ENCODE peak calls at places on chromosomes 13 and 19, in seven cellular contexts. R, C, Q, K, W, N and X are unnamed samples.
A peak's percentile ranks its signal among the peaks of the same experiment; 100 is the strongest.

GRCh38 chr13:67299072-67299635 is 69.0 kb upstream of the PCDH9 start:
- DNase-seq in R (no peak), Q (peak; percentile 18), W (no peak), K (no peak), N (peak; percentile 64), C (peak; percentile 87), X (peak; percentile 88)

GRCh38 chr13:59356607-59357006 is 807.1 kb downstream of the DIAPH3 start:
- DNase-seq in K (no peak), Q (no peak), W (peak; percentile 91), N (no peak), R (no peak), C (peak; percentile 87), X (no peak)

GRCh38 chr13:85497652-85498051 is 301.6 kb downstream of the SLITRK6 start:
- DNase-seq in R (no peak), C (peak; percentile 95), W (no peak), K (no peak), N (peak; percentile 88), Q (peak; percentile 91), X (peak; percentile 82)

GRCh38 chr13:73767191-73767741 is 366.9 kb downstream of the KLF12 start:
- DNase-seq in K (no peak), R (peak; percentile 35), C (no peak), W (no peak), N (no peak), Q (no peak), X (no peak)

GRCh38 chr19:5971714-5972354 is 6.1 kb downstream of the RANBP3 start:
- DNase-seq in N (no peak), C (no peak), R (no peak), W (no peak), K (no peak), Q (no peak), X (no peak)

GRCh38 chr13:62293081-62293480 is 877.4 kb upstream of the PCDH20 start:
- DNase-seq in Q (no peak), C (peak; percentile 0), R (no peak), N (no peak), K (no peak), W (no peak), X (peak; percentile 39)

GRCh38 chr13:91085127-91085526 is 262.4 kb upstream of the MIR17HG start:
- DNase-seq in K (no peak), C (no peak), N (no peak), R (no peak), W (no peak), Q (no peak), X (no peak)

GRCh38 chr13:88217372-88217771 is 546.2 kb downstream of the SLITRK5 start:
- DNase-seq in W (no peak), K (no peak), R (no peak), Q (no peak), C (no peak), N (no peak), X (no peak)

GRCh38 chr13:40563350-40564125 is 102.9 kb downstream of the FOXO1 start:
- DNase-seq in R (no peak), W (no peak), C (peak; percentile 69), K (no peak), N (no peak), Q (no peak), X (no peak)

GRCh38 chr13:80086304-80086721 is 254.6 kb downstream of the SPRY2 start:
- DNase-seq in W (no peak), K (no peak), Q (no peak), C (no peak), N (peak; percentile 77), R (no peak), X (peak; percentile 96)

GRCh38 chr13:65943024-65943423 is 1287.1 kb downstream of the PCDH9 start:
- DNase-seq in C (peak; percentile 78), K (no peak), N (no peak), Q (peak; percentile 8), R (no peak), W (no peak), X (no peak)

GRCh38 chr19:9885077-9885552 is 50.0 kb downstream of the PIN1 start:
- DNase-seq in C (peak; percentile 87), Q (no peak), N (no peak), R (no peak), K (no peak), W (peak; percentile 44), X (no peak)

DNA sequence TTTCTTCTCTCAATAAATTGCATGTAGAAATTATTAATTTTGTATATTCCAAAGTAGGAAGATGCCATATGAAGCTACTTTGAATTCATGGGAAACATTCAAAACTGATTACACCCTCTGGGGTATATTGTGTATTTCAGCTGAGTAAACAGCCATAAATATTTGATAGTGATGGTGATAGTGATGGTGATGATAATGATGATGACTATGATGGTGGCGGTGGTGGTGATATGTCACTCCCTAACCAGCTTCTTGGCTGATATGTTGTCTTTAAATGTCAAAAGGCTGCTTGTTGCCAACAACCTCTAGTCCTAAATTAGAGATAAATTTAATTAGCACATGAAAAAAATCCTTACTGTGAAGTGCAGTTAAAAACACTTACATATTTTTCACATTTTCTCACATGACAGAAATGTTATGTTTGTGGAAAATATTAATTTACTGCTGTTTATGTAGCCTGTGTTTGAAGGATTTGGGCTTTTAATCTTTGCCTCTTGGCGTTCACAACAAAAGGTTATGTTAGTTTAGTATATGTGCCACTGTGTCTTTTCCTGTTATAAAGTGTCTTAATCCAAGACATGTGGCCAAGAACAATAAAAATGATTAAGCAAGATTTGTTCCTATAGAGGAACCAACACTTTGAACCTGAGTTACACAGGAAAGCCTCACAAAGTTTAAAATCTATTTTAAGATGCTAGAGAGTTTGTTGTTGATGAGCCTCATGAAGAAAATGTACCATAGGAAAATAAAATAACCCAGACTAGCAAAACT is 102.2 kb downstream of the LRCH1 start:
- DNase-seq in W (no peak), Q (no peak), C (peak; percentile 61), N (no peak), K (no peak), R (no peak), X (no peak)
- H3K4me3 ChIP-seq in W (no peak overlapping the region), Q (no peak overlapping the region), C (no peak overlapping the region), N (no peak overlapping the region), K (no peak overlapping the region), R (no peak overlapping the region), X (no peak overlapping the region)

GRCh38 chr19:48717059-48717395 is 2.5 kb downstream of the MAMSTR start:
- DNase-seq in W (no peak), R (no peak), C (peak; percentile 46), Q (no peak), K (no peak), N (no peak), X (no peak)

GRCh38 chr19:48713864-48714755 is 5.4 kb downstream of the MAMSTR start:
- DNase-seq in W (peak; percentile 99), K (no peak), N (peak; percentile 100), C (peak; percentile 100), R (peak; percentile 97), Q (peak; percentile 96), X (peak; percentile 97)

GRCh38 chr19:48715276-48715675 is 4.2 kb downstream of the MAMSTR start:
- DNase-seq in C (no peak), K (no peak), R (no peak), Q (no peak), N (no peak), W (peak; percentile 32), X (no peak)

GRCh38 chr19:48714759-48715261 is 4.7 kb downstream of the MAMSTR start:
- DNase-seq in Q (no peak), R (no peak), N (no peak), K (no peak), W (no peak), C (no peak), X (no peak)

DNA sequence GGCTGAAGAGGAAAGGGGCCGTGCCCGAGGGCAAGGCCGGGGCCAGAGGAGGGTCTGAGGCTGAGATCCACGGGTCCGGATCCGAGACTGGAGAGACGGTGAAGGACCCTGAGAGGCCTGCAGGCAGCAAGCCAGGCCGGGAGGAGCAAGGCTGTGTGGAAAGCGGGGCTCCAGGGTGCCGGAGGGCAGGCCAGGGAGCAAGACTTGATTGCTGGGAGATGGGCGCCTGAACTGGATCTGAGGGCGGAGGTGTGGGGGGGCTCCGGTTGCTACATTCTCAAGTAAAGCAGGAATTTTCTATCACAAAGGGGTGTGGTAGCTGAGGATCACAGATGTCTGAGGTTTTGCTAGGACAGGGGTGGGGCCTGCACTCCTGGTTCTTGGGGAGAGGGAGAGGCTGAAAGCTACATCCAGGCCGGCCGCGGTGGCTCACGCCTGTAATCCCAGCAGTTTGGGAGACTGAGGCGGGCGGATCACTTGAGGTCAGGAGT is 3.8 kb downstream of the MAMSTR start:
- DNase-seq in Q (no peak), C (no peak), N (no peak), K (no peak), R (no peak), W (peak; percentile 39), X (no peak)
- H3K4me3 ChIP-seq in Q (no peak overlapping the region), C (peak overlapping the region; percentile 64), N (no peak overlapping the region), K (no peak overlapping the region), R (no peak overlapping the region), W (no peak overlapping the region), X (no peak overlapping the region)

GRCh38 chr13:102100234-102100633 is 301.6 kb downstream of the FGF14 start:
- DNase-seq in R (no peak), K (no peak), W (no peak), Q (no peak), N (no peak), C (no peak), X (no peak)

DNA sequence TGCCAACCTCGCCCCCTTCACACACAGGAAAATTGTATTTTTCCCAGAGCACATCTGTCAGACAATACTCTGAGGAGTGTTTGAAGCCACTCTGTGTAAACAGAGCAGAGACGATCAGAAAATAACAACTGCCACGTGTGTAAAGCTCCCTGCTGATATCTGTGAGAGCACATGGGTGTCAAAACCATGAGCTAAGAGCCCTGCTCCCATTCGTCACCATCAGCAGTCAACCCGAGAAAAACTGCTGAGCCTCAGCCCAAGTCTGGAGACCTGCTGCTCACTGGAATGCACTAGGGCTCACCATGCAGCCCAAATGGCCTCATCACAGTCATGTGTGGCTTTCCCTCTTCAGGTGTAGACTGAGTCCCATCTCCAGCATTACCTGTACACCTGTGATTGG is 304.1 kb downstream of the FGF14 start:
- DNase-seq in C (no peak), Q (no peak), N (no peak), K (no peak), R (no peak), W (no peak), X (no peak)
- H3K4me3 ChIP-seq in C (no peak overlapping the region), Q (no peak overlapping the region), N (no peak overlapping the region), K (no peak overlapping the region), R (no peak overlapping the region), W (no peak overlapping the region), X (no peak overlapping the region)

GRCh38 chr13:29423050-29423449 is 172.4 kb downstream of the SLC7A1 start:
- DNase-seq in W (no peak), Q (no peak), R (no peak), C (no peak), K (no peak), N (no peak), X (no peak)

GRCh38 chr13:29428310-29428991 is 167.0 kb downstream of the SLC7A1 start:
- DNase-seq in C (no peak), N (peak; percentile 58), W (peak; percentile 67), K (no peak), Q (no peak), R (no peak), X (peak; percentile 33)

GRCh38 chr13:29429496-29429895 is 166.0 kb downstream of the SLC7A1 start:
- DNase-seq in K (no peak), N (no peak), Q (no peak), C (peak; percentile 7), R (no peak), W (no peak), X (no peak)

GRCh38 chr13:29428992-29429315 is 166.5 kb downstream of the SLC7A1 start:
- DNase-seq in Q (no peak), W (no peak), N (no peak), K (no peak), C (no peak), R (no peak), X (no peak)

DNA sequence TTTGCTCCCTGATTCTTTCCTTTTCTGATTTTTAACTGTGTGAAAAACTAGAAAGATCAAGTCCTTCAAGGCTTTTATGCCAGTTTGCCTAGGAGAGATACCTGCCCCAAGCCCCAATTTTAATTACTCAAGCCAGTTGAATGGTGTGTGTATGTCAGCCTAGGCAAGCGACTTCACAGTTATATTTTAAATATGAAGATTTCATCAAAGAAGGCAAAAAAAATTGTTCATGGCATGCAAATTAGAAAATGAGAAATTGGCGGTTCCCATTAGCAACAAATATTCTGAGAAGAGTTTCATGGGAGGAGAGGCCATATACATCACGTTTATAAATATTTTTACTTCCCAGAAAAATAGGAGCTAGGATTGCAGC is 167.6 kb downstream of the SLC7A1 start:
- DNase-seq in W (no peak), K (no peak), C (no peak), N (no peak), R (no peak), Q (no peak), X (no peak)
- H3K4me3 ChIP-seq in W (peak overlapping the region; percentile 41), K (peak overlapping the region; percentile 19), C (no peak overlapping the region), N (peak overlapping the region; percentile 32), R (no peak overlapping the region), Q (peak overlapping the region; percentile 24), X (peak overlapping the region; percentile 8)